ENCODE peak calls at places on chromosomes 2 and 18, in six cellular contexts. R is EL; U is tibial artery; J is colonic mucosa; T is effector CD4-positive, alpha-beta T cell; I is WERI-Rb-1. W is an unnamed sample.
A peak's percentile ranks its signal among the peaks of the same experiment; 100 is the strongest.

GRCh38 chr18:55041366-55041765 is 82.1 kb upstream of the CCDC68 start:
- DNase-seq in R (no peak), U (no peak), J (no peak), T (no peak), I (no peak), W (no peak)

GRCh38 chr2:37615808-37616673 is 55.4 kb downstream of the CDC42EP3 start:
- DNase-seq in R (no peak), U (peak; percentile 74), J (peak; percentile 47), T (peak; percentile 38), I (no peak), W (no peak)

GRCh38 chr2:182248362-182248761 is 178.5 kb downstream of the PDE1A start:
- DNase-seq in R (no peak), U (no peak), J (no peak), T (no peak), I (peak; percentile 41), W (no peak)

GRCh38 chr2:99562516-99562915 is 72.7 kb upstream of the REV1 start:
- DNase-seq in R (peak; percentile 15), U (no peak), J (no peak), T (no peak), I (no peak), W (no peak)

GRCh38 chr2:145141981-145142380 is 622.1 kb upstream of the ZEB2 start:
- DNase-seq in R (no peak), U (no peak), J (no peak), T (no peak), I (no peak), W (no peak)

GRCh38 chr2:8827729-8828128 is 9.7 kb downstream of the KIDINS220 start:
- DNase-seq in R (no peak), U (no peak), J (no peak), T (no peak), I (no peak), W (no peak)

GRCh38 chr18:11669271-11669947 is 19.7 kb upstream of the GNAL start:
- DNase-seq in R (no peak), U (no peak), J (no peak), T (no peak), I (no peak), W (peak; percentile 85)

GRCh38 chr2:71856709-71857525 is 290.7 kb downstream of the CYP26B1 start:
- DNase-seq in R (no peak), U (no peak), J (no peak), T (no peak), I (no peak), W (peak; percentile 9)

GRCh38 chr2:175559613-175560012 is 378.1 kb upstream of the ATP5MC3 start:
- DNase-seq in R (no peak), U (no peak), J (no peak), T (no peak), I (no peak), W (no peak)

GRCh38 chr2:189407161-189407943 is 33.9 kb upstream of the WDR75 start:
- DNase-seq in R (peak; percentile 73), U (no peak), J (no peak), T (no peak), I (no peak), W (peak; percentile 75)

GRCh38 chr2:240568678-240569522 is 616 bp downstream of the RNPEPL1 start:
- DNase-seq in R (peak; percentile 57), U (peak; percentile 41), J (peak; percentile 57), T (peak; percentile 48), I (peak; percentile 35), W (no peak)

GRCh38 chr2:29393676-29394075 is 278.5 kb downstream of the CLIP4 start:
- DNase-seq in R (no peak), U (no peak), J (no peak), T (no peak), I (no peak), W (peak; percentile 10)

GRCh38 chr2:120763516-120763915 is 27.8 kb downstream of the GLI2 start:
- DNase-seq in R (no peak), U (peak; percentile 51), J (peak; percentile 63), T (no peak), I (no peak), W (no peak)

GRCh38 chr2:234954551-234954992 is 2.8 kb downstream of the SH3BP4 start:
- DNase-seq in R (peak; percentile 60), U (no peak), J (no peak), T (no peak), I (peak; percentile 43), W (peak; percentile 36)

GRCh38 chr2:152200101-152200500 is 24.5 kb upstream of the STAM2 start:
- DNase-seq in R (peak; percentile 15), U (no peak), J (no peak), T (no peak), I (no peak), W (no peak)

GRCh38 chr18:45777393-45777792 is 48.1 kb upstream of the SIGLEC15 start:
- DNase-seq in R (peak; percentile 77), U (no peak), J (no peak), T (no peak), I (no peak), W (peak; percentile 80)

GRCh38 chr18:34003687-34004086 is 221.0 kb downstream of the NOL4 start:
- DNase-seq in R (no peak), U (no peak), J (no peak), T (no peak), I (no peak), W (no peak)

W was measured in bronchial epithelial cell.